ENCODE peak calls at places on chromosomes 12 and 14, in five cellular contexts. X is T-helper 1 cell; V is GM19239; N is HT1080; H is activated T-cell treated with anti-CD3 and anti-CD28 coated beads, Interleukin-2, amount 50 U/mL, for 1 hour. Y is an unnamed sample.

GRCh38 chr12:90672081-90672480 is 282.9 kb downstream of the CCER1 start:
- DNase-seq in N (no peak), H (no peak), X (no peak), V (no peak), Y (no peak)

GRCh38 chr14:45249847-45250575 is 3.0 kb downstream of the MIS18BP1 start:
- DNase-seq in N (no peak), X (no peak), V (no peak), H (no peak), Y (no peak)

GRCh38 chr12:121774968-121775474 is 18.5 kb downstream of the RHOF start:
- DNase-seq in V (no peak), H (no peak), N (no peak), X (no peak), Y (no peak)

GRCh38 chr14:65333926-65334687 is 78.4 kb upstream of the FUT8 start:
- DNase-seq in H (no peak), N (no peak), V (no peak), X (no peak), Y (no peak)

GRCh38 chr14:94394594-94395305 is 6.3 kb upstream of the SERPINA1 start:
- DNase-seq in X (no peak), N (no peak), H (no peak), V (no peak), Y (peak)

GRCh38 chr14:105061428-105062047 is 3.7 kb downstream of the GPR132 start:
- DNase-seq in N (no peak), X (peak), H (peak), V (peak), Y (no peak)

GRCh38 chr12:49866859-49867579 is 24.1 kb upstream of the BCDIN3D start:
- DNase-seq in N (peak), X (peak), V (peak), H (peak), Y (peak)

GRCh38 chr12:112419269-112420133 is 754 bp downstream of the PTPN11 start:
- DNase-seq in V (peak), H (no peak), X (no peak), N (peak), Y (peak)

GRCh38 chr12:15151141-15152091 is 69.8 kb downstream of the RERG start:
- DNase-seq in H (no peak), X (no peak), N (no peak), V (no peak), Y (no peak)

GRCh38 chr14:81096656-81097055 is 124.1 kb downstream of the GTF2A1 start:
- DNase-seq in H (no peak), N (no peak), X (no peak), V (no peak), Y (no peak)

GRCh38 chr14:55052259-55052930 is 948 bp downstream of the MAPK1IP1L start:
- DNase-seq in H (no peak), X (no peak), N (no peak), V (no peak), Y (no peak)

GRCh38 chr12:88419794-88420193 is 160.5 kb downstream of the KITLG start:
- DNase-seq in H (no peak), V (no peak), N (no peak), X (no peak), Y (no peak)

GRCh38 chr12:49885663-49886461 is 17.8 kb downstream of the FAIM2 start:
- DNase-seq in H (no peak), N (no peak), X (no peak), V (no peak), Y (no peak)

GRCh38 chr14:62505045-62505444 is 540.2 kb downstream of the KCNH5 start:
- DNase-seq in V (no peak), N (no peak), X (no peak), H (no peak), Y (no peak)

GRCh38 chr12:64826234-64826633 is 1.8 kb downstream of the TBC1D30 start:
- DNase-seq in X (no peak), H (peak), V (peak), N (peak), Y (no peak)

GRCh38 chr12:31896514-31897039 is 62.6 kb upstream of the RESF1 start:
- DNase-seq in X (peak), H (peak), V (peak), N (peak), Y (no peak)

GRCh38 chr14:74019743-74020142 is 594 bp downstream of the BBOF1 start:
- DNase-seq in X (no peak), H (no peak), V (no peak), N (no peak), Y (no peak)

GRCh38 chr14:54322241-54322640 is 74.6 kb upstream of the CDKN3 start:
- DNase-seq in N (no peak), V (no peak), H (no peak), X (no peak), Y (no peak)

GRCh38 chr12:111991946-111992345 is 21.0 kb downstream of the TMEM116 start:
- DNase-seq in N (peak), H (no peak), X (no peak), V (no peak), Y (no peak)

GRCh38 chr14:28398501-28398900 is 368.1 kb upstream of the FOXG1 start:
- DNase-seq in H (no peak), X (no peak), V (no peak), N (no peak), Y (no peak)

GRCh38 chr14:73188501-73188903 is 48.8 kb upstream of the PAPLN start:
- DNase-seq in N (peak), V (no peak), X (no peak), H (no peak), Y (no peak)

GRCh38 chr12:109557809-109558208 is 15.5 kb downstream of the MMAB start:
- DNase-seq in V (no peak), X (no peak), N (no peak), H (no peak), Y (no peak)

GRCh38 chr12:12201274-12201758 is 65.5 kb downstream of the LRP6 start:
- DNase-seq in V (no peak), H (no peak), X (no peak), N (no peak), Y (no peak)

GRCh38 chr14:80212025-80212402 is 710 bp upstream of the DIO2 start:
- DNase-seq in X (no peak), H (no peak), N (peak), V (peak), Y (no peak)